ENCODE peak calls at places on chromosomes 16 and 17, in seven cellular contexts. I is breast epithelium, C is HCT116, L is HepG2, O is GM23338, S is prostate gland, N is endothelial cell of umbilical vein. W is an unnamed sample.

GRCh38 chr16:1929105-1929504 is 10.9 kb upstream of the HS3ST6 start:
- DNase-seq in S (no peak), C (no peak), I (no peak), O (peak), N (no peak), L (no peak), W (no peak)

GRCh38 chr16:15672514-15673167 is 22.6 kb downstream of the NDE1 start:
- DNase-seq in N (peak), O (peak), L (peak), C (no peak), I (peak), S (peak), W (peak)

GRCh38 chr17:75831032-75831567 is 13.1 kb downstream of the UNC13D start:
- DNase-seq in L (no peak), N (no peak), S (no peak), O (peak), I (no peak), C (no peak), W (no peak)

GRCh38 chr17:5815396-5815795 is 231.1 kb upstream of the NLRP1 start:
- DNase-seq in L (no peak), I (no peak), S (no peak), C (no peak), O (no peak), N (no peak), W (no peak)

GRCh38 chr16:2785101-2785991 is 2.0 kb downstream of the PRSS33 start:
- DNase-seq in L (no peak), O (peak), I (peak), S (no peak), N (no peak), C (no peak), W (no peak)

GRCh38 chr16:81457326-81458133 is 12.9 kb downstream of the CMIP start:
- DNase-seq in S (no peak), N (peak), O (no peak), L (peak), C (peak), I (no peak), W (no peak)

GRCh38 chr16:22849517-22849916 is 35.6 kb downstream of the HS3ST2 start:
- DNase-seq in I (no peak), L (no peak), S (no peak), O (no peak), N (no peak), C (no peak), W (no peak)

GRCh38 chr17:2691965-2692780 is 19.4 kb downstream of the CLUH start:
- DNase-seq in L (no peak), N (no peak), S (no peak), O (peak), C (no peak), I (peak), W (no peak)

GRCh38 chr16:19528666-19529065 is 4.9 kb downstream of the CCP110 start:
- DNase-seq in I (no peak), L (no peak), C (no peak), O (no peak), S (no peak), N (no peak), W (no peak)

GRCh38 chr16:66315210-66315825 is 51.2 kb upstream of the CDH5 start:
- DNase-seq in I (no peak), S (peak), N (peak), O (peak), C (peak), L (peak), W (peak)

GRCh38 chr17:12665263-12666210 is at the start of gene MYOCD:
- DNase-seq in S (no peak), C (no peak), O (peak), L (no peak), N (no peak), I (no peak), W (no peak)

GRCh38 chr16:21001262-21001661 is 100.7 kb downstream of the LYRM1 start:
- DNase-seq in N (peak), C (peak), I (no peak), S (no peak), L (peak), O (peak), W (peak)

GRCh38 chr17:49748223-49748622 is 15.7 kb downstream of the FAM117A start:
- DNase-seq in C (no peak), S (no peak), I (no peak), L (no peak), N (no peak), O (no peak), W (no peak)

GRCh38 chr16:24555346-24555872 is 16.0 kb downstream of the RBBP6 start:
- DNase-seq in L (no peak), O (no peak), I (no peak), S (no peak), N (no peak), C (no peak), W (no peak)

GRCh38 chr16:5058476-5058875 is 7.3 kb downstream of the C16orf89 start:
- DNase-seq in O (peak), N (peak), C (no peak), L (peak), S (no peak), I (no peak), W (no peak)

GRCh38 chr17:77037943-77038342 is 102.8 kb upstream of the SEC14L1 start:
- DNase-seq in I (no peak), N (no peak), L (no peak), C (no peak), O (no peak), S (no peak), W (no peak)

GRCh38 chr16:11144122-11144521 is 111.9 kb downstream of the SOCS1 start:
- DNase-seq in C (no peak), S (no peak), L (no peak), I (no peak), N (no peak), O (no peak), W (no peak)

GRCh38 chr16:18936727-18937340 is 10.6 kb upstream of the SMG1 start:
- DNase-seq in S (no peak), C (no peak), N (no peak), L (peak), O (no peak), I (no peak), W (peak)

GRCh38 chr17:77428901-77429734 is 288.3 kb downstream of the SEC14L1 start:
- DNase-seq in O (no peak), C (no peak), S (no peak), I (no peak), N (no peak), L (no peak), W (peak)

GRCh38 chr16:69315486-69316311 is 4.5 kb downstream of the VPS4A start:
- DNase-seq in C (no peak), S (no peak), I (no peak), N (no peak), L (no peak), O (no peak), W (peak)

GRCh38 chr17:44931376-44931775 is 16.1 kb upstream of the GFAP start:
- DNase-seq in I (no peak), L (no peak), C (no peak), N (no peak), S (no peak), O (no peak), W (no peak)

GRCh38 chr17:14135906-14136590 is 66.7 kb downstream of the COX10 start:
- DNase-seq in I (no peak), L (no peak), C (no peak), O (no peak), S (no peak), N (no peak), W (no peak)

GRCh38 chr16:69131167-69131748 is 1.1 kb downstream of the CHTF8 start:
- DNase-seq in O (peak), S (no peak), C (no peak), L (no peak), I (no peak), N (peak), W (peak)

GRCh38 chr16:9934723-9935508 is 247.3 kb downstream of the GRIN2A start:
- DNase-seq in N (no peak), O (no peak), C (no peak), L (no peak), S (no peak), I (no peak), W (no peak)

GRCh38 chr17:48722924-48723554 is at the start of gene PRAC2:
- DNase-seq in L (no peak), C (no peak), N (no peak), I (no peak), O (peak), S (peak), W (no peak)

GRCh38 chr17:14942511-14943185 is 322.5 kb downstream of the PMP22 start:
- DNase-seq in O (no peak), C (peak), L (no peak), S (peak), N (no peak), I (no peak), W (no peak)

GRCh38 chr17:44844390-44844830 is 3.3 kb upstream of the HIGD1B start:
- DNase-seq in S (no peak), C (no peak), I (no peak), L (peak), N (peak), O (peak), W (no peak)

DNA sequence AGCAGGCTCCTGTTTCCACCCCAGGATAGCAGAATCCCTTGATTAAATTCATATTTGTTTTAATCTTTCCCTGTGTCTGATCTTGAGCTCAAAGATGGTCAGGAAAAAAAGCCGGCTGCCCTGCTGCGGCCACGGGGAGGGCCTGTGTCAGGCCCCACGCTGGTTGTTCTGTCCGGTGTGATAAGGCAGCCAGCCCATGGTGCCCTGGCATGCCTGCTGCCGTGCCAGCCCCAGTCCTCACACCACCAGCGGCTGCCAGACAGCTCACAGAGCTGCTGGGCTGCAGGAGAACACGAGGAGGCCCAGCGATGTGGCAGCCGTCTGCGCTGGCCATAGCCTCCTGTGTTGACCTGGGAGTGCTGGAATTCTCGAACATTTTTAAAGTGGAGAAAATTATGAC is 34.7 kb upstream of the BRD7 start:
- DNase-seq in S (no peak), N (no peak), O (no peak), I (no peak), L (no peak), C (no peak), W (no peak)
- H3K27ac ChIP-seq in S (no peak), N (no peak), O (no peak), I (no peak), L (no peak), C (no peak), W (no peak)

GRCh38 chr17:62966426-62967110 is 533 bp downstream of the TANC2 start:
- DNase-seq in L (no peak), N (peak), S (peak), O (peak), C (no peak), I (no peak), W (peak)

GRCh38 chr17:62964506-62964905 is 1.5 kb upstream of the TANC2 start:
- DNase-seq in N (no peak), C (no peak), S (no peak), I (no peak), L (no peak), O (no peak), W (no peak)

GRCh38 chr17:62967111-62967449 is 1.0 kb downstream of the TANC2 start:
- DNase-seq in S (no peak), I (no peak), N (no peak), L (no peak), O (no peak), C (no peak), W (no peak)

GRCh38 chr17:62965149-62965648 is 836 bp upstream of the TANC2 start:
- DNase-seq in C (no peak), I (no peak), L (no peak), S (no peak), N (no peak), O (peak), W (no peak)

GRCh38 chr17:62965649-62966425 is at the start of gene TANC2:
- DNase-seq in N (peak), I (peak), L (peak), S (peak), O (peak), C (peak), W (peak)
- TF ChIP-seq POLR2AphosphoS5 in N (peak), I (peak), L (no peak), S (no peak), O (no peak), C (no peak), W (peak)

DNA sequence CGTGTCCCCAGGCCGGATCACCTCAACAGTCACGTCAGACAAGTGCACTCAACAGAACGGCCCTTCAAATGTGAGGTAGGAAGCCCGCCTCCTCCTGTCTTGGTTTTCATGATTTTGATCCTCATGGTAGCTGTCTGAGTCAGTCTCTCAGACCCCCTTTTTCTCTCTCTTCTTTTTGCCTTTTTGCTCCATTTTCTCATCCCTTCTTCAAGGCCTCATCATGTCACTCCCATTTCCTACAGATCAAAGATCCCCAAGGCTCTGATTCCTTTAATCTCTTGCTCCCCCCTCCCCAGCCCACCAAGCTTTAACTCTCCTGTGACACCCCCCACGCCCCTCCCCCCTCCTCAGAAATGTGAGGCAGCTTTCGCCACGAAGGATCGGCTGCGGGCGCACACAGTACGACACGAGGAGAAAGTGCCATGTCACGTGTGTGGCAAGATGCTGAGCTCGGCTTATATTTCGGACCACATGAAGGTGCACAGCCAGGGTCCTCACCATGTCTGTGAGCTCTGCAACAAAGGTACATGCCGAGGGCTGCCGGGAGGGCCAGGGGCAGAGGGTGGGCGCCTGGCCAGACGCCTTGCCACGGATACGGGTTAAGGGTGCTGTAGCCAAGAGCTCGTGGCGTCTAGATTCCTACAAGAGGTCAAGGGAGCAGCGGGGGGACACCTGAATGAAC is 2.0 kb downstream of the MAZ start:
- DNase-seq in C (no peak), N (no peak), S (no peak), O (no peak), L (no peak), I (no peak), W (peak)
- H3K4me3 ChIP-seq in C (peak), N (peak), S (peak), O (peak), L (peak), I (peak), W (peak)

GRCh38 chr17:42781639-42782401 is 1.4 kb downstream of the WNK4 start:
- DNase-seq in S (peak), C (no peak), I (no peak), O (no peak), L (no peak), N (no peak), W (no peak)

GRCh38 chr17:42780816-42781638 is 617 bp downstream of the WNK4 start:
- DNase-seq in C (no peak), L (no peak), S (no peak), O (peak), N (no peak), I (no peak), W (no peak)

GRCh38 chr17:42783778-42784138 is 3.3 kb downstream of the WNK4 start:
- DNase-seq in C (no peak), I (no peak), S (no peak), N (no peak), O (no peak), L (no peak), W (no peak)

GRCh38 chr17:42783062-42783777 is 2.8 kb downstream of the WNK4 start:
- DNase-seq in N (peak), C (no peak), L (no peak), O (no peak), S (no peak), I (no peak), W (no peak)

GRCh38 chr17:42782402-42783061 is 2.1 kb downstream of the WNK4 start:
- DNase-seq in L (peak), S (no peak), O (no peak), I (no peak), N (no peak), C (no peak), W (no peak)
- H3K27ac ChIP-seq in L (no peak), S (peak), O (no peak), I (no peak), N (no peak), C (no peak), W (no peak)

GRCh38 chr16:30183961-30184429 is 593 bp downstream of the CORO1A start:
- DNase-seq in O (peak), S (no peak), C (no peak), L (no peak), N (no peak), I (no peak), W (peak)

GRCh38 chr16:30184430-30185140 is 1.2 kb downstream of the CORO1A start:
- DNase-seq in S (no peak), I (no peak), N (no peak), C (no peak), L (no peak), O (peak), W (peak)

GRCh38 chr16:30185683-30186421 is 2.5 kb downstream of the CORO1A start:
- DNase-seq in L (no peak), O (peak), S (no peak), I (no peak), N (no peak), C (no peak), W (peak)

GRCh38 chr16:30186444-30186781 is 3.0 kb downstream of the CORO1A start:
- DNase-seq in O (no peak), N (no peak), L (no peak), S (no peak), C (no peak), I (no peak), W (no peak)

DNA sequence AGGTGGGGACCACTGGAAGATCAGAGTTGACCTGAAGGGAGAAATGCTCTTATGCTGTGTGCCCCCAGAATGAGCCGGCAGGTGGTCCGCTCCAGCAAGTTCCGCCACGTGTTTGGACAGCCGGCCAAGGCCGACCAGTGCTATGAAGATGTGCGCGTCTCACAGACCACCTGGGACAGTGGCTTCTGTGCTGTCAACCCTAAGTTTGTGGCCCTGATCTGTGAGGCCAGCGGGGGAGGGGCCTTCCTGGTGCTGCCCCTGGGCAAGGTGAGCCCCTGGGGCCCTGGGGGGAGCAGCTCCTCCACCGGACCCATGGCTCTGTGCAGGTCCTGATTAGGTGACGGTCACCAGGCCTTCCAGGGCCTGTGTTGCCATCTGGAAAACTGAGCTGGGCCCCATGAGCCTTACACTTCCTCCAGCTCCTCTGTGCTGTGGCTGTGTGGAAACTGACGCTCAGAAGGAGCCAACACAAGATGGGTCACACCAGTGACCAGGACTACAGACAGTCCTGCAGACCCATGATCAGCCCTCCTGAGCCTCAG is 1.8 kb downstream of the CORO1A start:
- DNase-seq in S (no peak), O (no peak), C (no peak), I (no peak), N (no peak), L (no peak), W (peak)
- TF ChIP-seq POLR2AphosphoS5 in S (no peak), O (no peak), C (no peak), I (no peak), N (no peak), L (no peak), W (peak)

GRCh38 chr17:69415431-69415830 is 934 bp downstream of the MAP2K6 start:
- DNase-seq in I (no peak), S (no peak), O (no peak), C (no peak), N (no peak), L (no peak), W (no peak)

GRCh38 chr17:69412336-69412735 is 2.2 kb upstream of the MAP2K6 start:
- DNase-seq in I (no peak), N (no peak), L (no peak), C (no peak), S (no peak), O (no peak), W (no peak)

GRCh38 chr17:69414408-69415274 is at the start of gene MAP2K6:
- DNase-seq in L (peak), C (no peak), I (peak), S (peak), O (peak), N (peak), W (peak)

GRCh38 chr17:69410671-69411070 is 3.8 kb upstream of the MAP2K6 start:
- DNase-seq in C (no peak), O (no peak), L (no peak), N (no peak), I (no peak), S (no peak), W (no peak)

GRCh38 chr17:69411766-69412165 is 2.7 kb upstream of the MAP2K6 start:
- DNase-seq in O (no peak), N (no peak), L (no peak), C (no peak), I (no peak), S (no peak), W (no peak)
- H3K4me3 ChIP-seq in O (no peak), N (no peak), L (no peak), C (no peak), I (no peak), S (no peak), W (no peak)

GRCh38 chr17:61139219-61139618 is 260.4 kb upstream of the TBX2 start:
- DNase-seq in I (no peak), N (no peak), L (no peak), C (no peak), O (no peak), S (no peak), W (peak)
- H3K27ac ChIP-seq in I (no peak), N (no peak), L (no peak), C (no peak), O (no peak), S (no peak), W (peak)

DNA sequence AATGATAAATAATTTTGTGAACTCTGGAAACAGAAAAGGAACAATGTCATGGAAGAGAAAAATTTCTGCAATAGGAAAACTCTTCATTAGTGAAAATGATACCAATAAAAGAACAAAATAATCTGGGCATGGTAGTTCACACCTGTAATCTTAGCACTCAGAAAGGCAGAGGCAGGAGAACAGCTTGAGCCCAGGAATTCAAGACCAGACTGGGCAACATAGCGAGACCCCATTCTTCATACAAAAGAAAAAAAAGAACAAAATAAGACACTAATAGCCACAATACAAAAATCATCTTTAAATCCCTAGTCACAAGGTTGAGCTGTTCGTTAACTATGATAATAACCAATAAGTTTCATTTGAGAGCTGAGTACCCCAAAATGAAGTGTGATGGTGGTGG is 8.6 kb downstream of the POLG2 start:
- DNase-seq in C (no peak), I (no peak), S (no peak), N (no peak), O (no peak), L (no peak), W (no peak)
- TF ChIP-seq POLR2AphosphoS5 in C (no peak), I (no peak), S (no peak), N (no peak), O (no peak), L (no peak), W (no peak)